ENCODE peak calls at places on chromosomes 2 and 18, in six cellular contexts. Q is brain microvascular endothelial cell, M is HFF-Myc, J is fibroblast of pulmonary artery, G is left lung, L is astrocyte of the spinal cord. F is an unnamed sample.

GRCh38 chr2:165794520-165794882 is 454 bp upstream of the GALNT3 start:
- DNase-seq in Q (peak), M (no peak), J (peak), G (peak), L (peak), F (peak)

GRCh38 chr2:216648105-216648504 is 14.9 kb downstream of the IGFBP2 start:
- DNase-seq in Q (no peak), M (no peak), J (peak), G (no peak), L (no peak), F (peak)

GRCh38 chr2:59774821-59775463 is 778.5 kb downstream of the BCL11A start:
- DNase-seq in Q (no peak), M (no peak), J (no peak), G (no peak), L (no peak), F (no peak)

GRCh38 chr2:238865015-238865719 is 17.3 kb downstream of the TWIST2 start:
- DNase-seq in Q (no peak), M (no peak), J (no peak), G (no peak), L (no peak), F (no peak)

GRCh38 chr2:132776271-132776670 is 106.3 kb upstream of the LYPD1 start:
- DNase-seq in Q (no peak), M (no peak), J (no peak), G (no peak), L (no peak), F (no peak)

GRCh38 chr2:54183281-54183680 is 67.9 kb downstream of the ACYP2 start:
- DNase-seq in Q (no peak), M (no peak), J (no peak), G (no peak), L (no peak), F (no peak)

GRCh38 chr18:55398858-55399257 is 189.1 kb downstream of the TCF4 start:
- DNase-seq in Q (no peak), M (no peak), J (no peak), G (no peak), L (no peak), F (no peak)

GRCh38 chr2:128422571-128422970 is 103.9 kb upstream of the HS6ST1 start:
- DNase-seq in Q (peak), M (peak), J (peak), G (no peak), L (peak), F (peak)

GRCh38 chr2:30209227-30209626 is 22.1 kb upstream of the LBH start:
- DNase-seq in Q (no peak), M (no peak), J (no peak), G (no peak), L (no peak), F (no peak)

GRCh38 chr2:207330912-207331311 is 165.2 kb upstream of the KLF7 start:
- DNase-seq in Q (peak), M (peak), J (peak), G (peak), L (peak), F (peak)

GRCh38 chr18:53148056-53148574 is 808.1 kb downstream of the DCC start:
- DNase-seq in Q (no peak), M (no peak), J (no peak), G (no peak), L (no peak), F (no peak)

GRCh38 chr2:119242276-119243119 is 18.9 kb downstream of the STEAP3 start:
- DNase-seq in Q (no peak), M (no peak), J (no peak), G (no peak), L (no peak), F (no peak)

GRCh38 chr2:181077128-181077709 is 96.8 kb downstream of the UBE2E3 start:
- DNase-seq in Q (peak), M (no peak), J (peak), G (no peak), L (peak), F (peak)

GRCh38 chr2:203940039-203940438 is 3.5 kb downstream of the ICOS start:
- DNase-seq in Q (no peak), M (no peak), J (no peak), G (no peak), L (no peak), F (no peak)

GRCh38 chr2:99404800-99405669 is 67.8 kb downstream of the EIF5B start:
- DNase-seq in Q (no peak), M (no peak), J (no peak), G (no peak), L (no peak), F (no peak)

GRCh38 chr18:77008006-77008405 is 124.6 kb downstream of the MBP start:
- DNase-seq in Q (no peak), M (no peak), J (no peak), G (no peak), L (no peak), F (no peak)

GRCh38 chr2:128793414-128793813 is 474.7 kb upstream of the HS6ST1 start:
- DNase-seq in Q (no peak), M (no peak), J (no peak), G (no peak), L (no peak), F (no peak)

GRCh38 chr2:183348492-183348891 is 224.2 kb downstream of the NUP35 start:
- DNase-seq in Q (no peak), M (no peak), J (no peak), G (no peak), L (no peak), F (no peak)

DNA sequence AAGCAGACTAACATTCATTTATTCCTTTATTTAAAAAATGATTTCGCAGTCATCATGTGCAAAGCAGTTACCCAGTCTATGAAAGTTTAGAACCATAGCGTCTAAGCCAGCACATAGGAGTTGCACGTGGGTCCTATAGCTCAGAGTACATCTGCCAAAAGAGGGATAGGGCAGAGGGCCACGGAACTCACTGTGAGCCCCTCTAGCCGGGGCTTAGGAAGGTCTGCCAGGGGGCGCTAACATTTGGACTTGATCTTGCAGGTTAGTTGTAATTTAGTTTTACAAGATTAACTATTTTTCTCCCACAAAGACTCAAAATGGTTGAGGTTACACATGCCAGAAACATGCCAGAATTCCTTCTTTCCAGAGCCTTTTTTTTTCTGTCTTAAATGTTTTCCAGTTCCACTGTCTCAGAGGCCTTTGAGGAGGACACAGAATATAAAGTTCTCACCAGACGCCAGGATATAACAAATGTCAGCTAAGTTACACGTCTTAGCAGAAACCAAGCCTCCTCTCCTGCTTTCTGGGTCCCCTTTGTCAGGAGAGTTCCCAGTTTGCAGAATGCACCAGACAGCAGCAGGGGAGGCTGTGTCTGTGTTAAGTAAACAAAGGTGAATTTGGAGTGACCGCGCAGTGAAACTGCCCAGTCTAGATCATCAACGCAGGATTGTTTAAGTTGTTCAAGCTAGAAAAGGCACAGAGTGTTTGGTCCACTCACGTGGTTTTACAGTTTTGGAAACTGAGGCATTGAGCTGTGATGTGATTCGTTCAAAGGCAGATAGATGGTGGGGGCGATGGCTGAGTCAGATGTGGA is 292.0 kb downstream of the PRKCE start:
- DNase-seq in Q (no peak), M (no peak), J (no peak), G (no peak), L (peak), F (no peak)
- TF ChIP-seq CTCF in Q (peak), M (peak), J (no peak), G (no peak), L (peak), F (peak)

GRCh38 chr2:222295368-222296041 is 3.3 kb downstream of the PAX3 start:
- DNase-seq in Q (no peak), M (no peak), J (peak), G (no peak), L (peak), F (peak)
- H3K4me3 ChIP-seq in Q (peak), M (peak), J (peak), G (peak), L (peak), F (peak)

GRCh38 chr2:172863341-172863740 is 127.7 kb downstream of the RAPGEF4 start:
- DNase-seq in Q (no peak), M (no peak), J (no peak), G (no peak), L (no peak), F (no peak)

GRCh38 chr2:172861632-172862031 is 126.0 kb downstream of the RAPGEF4 start:
- DNase-seq in Q (no peak), M (no peak), J (no peak), G (no peak), L (no peak), F (no peak)

GRCh38 chr2:172862077-172862476 is 126.4 kb downstream of the RAPGEF4 start:
- DNase-seq in Q (no peak), M (no peak), J (no peak), G (no peak), L (no peak), F (no peak)

GRCh38 chr2:172865422-172865821 is 129.8 kb downstream of the RAPGEF4 start:
- DNase-seq in Q (no peak), M (no peak), J (peak), G (no peak), L (no peak), F (no peak)

GRCh38 chr2:172864182-172864581 is 128.5 kb downstream of the RAPGEF4 start:
- DNase-seq in Q (peak), M (no peak), J (peak), G (peak), L (peak), F (peak)
- TF ChIP-seq CTCF in Q (peak), M (peak), J (peak), G (peak), L (peak), F (peak)

GRCh38 chr2:108293850-108294249 is 5.2 kb downstream of the SULT1C2 start:
- DNase-seq in Q (no peak), M (no peak), J (no peak), G (no peak), L (no peak), F (no peak)

GRCh38 chr2:108287169-108287568 is 1.5 kb upstream of the SULT1C2 start:
- DNase-seq in Q (no peak), M (no peak), J (no peak), G (no peak), L (no peak), F (peak)

GRCh38 chr2:108288534-108289106 is at the start of gene SULT1C2:
- DNase-seq in Q (peak), M (no peak), J (no peak), G (peak), L (peak), F (peak)
- H3K4me3 ChIP-seq in Q (no peak), M (no peak), J (no peak), G (no peak), L (no peak), F (no peak)